ENCODE peak calls at places on chromosome 10, in eight cellular contexts. A is EL, W is fibroblast of mammary gland, B is dermis blood vessel endothelial cell, D is hippocampal formation, N is nephron progenitor cell, R is GDM1, Q is H54. S is an unnamed sample.

GRCh38 chr10:61835909-61836232 is 65.6 kb upstream of the ARID5B start:
- DNase-seq in A (peak), W (peak), B (peak), D (no peak), N (no peak), R (no peak), Q (no peak), S (no peak)

GRCh38 chr10:75395171-75395954 is 6.2 kb downstream of the ZNF503 start:
- DNase-seq in A (peak), W (peak), B (peak), D (no peak), N (peak), R (no peak), Q (no peak), S (peak)

GRCh38 chr10:30583778-30584415 is 45.7 kb downstream of the LYZL2 start:
- DNase-seq in A (peak), W (peak), B (peak), D (peak), N (peak), R (no peak), Q (peak), S (peak)

GRCh38 chr10:14740684-14741247 is 33.9 kb downstream of the FAM107B start:
- DNase-seq in A (no peak), W (no peak), B (peak), D (no peak), N (no peak), R (peak), Q (no peak), S (peak)

GRCh38 chr10:93068411-93069244 is 5.1 kb upstream of the CYP26A1 start:
- DNase-seq in A (peak), W (peak), B (no peak), D (no peak), N (peak), R (no peak), Q (no peak), S (peak)

GRCh38 chr10:5614081-5614721 is 52.2 kb downstream of the ASB13 start:
- DNase-seq in A (peak), W (peak), B (no peak), D (no peak), N (no peak), R (no peak), Q (no peak), S (no peak)

GRCh38 chr10:108956149-108956548 is 967.2 kb downstream of the XPNPEP1 start:
- DNase-seq in A (peak), W (peak), B (no peak), D (no peak), N (no peak), R (no peak), Q (no peak), S (no peak)

GRCh38 chr10:133017203-133017601 is 70.5 kb upstream of the ADGRA1 start:
- DNase-seq in A (no peak), W (no peak), B (no peak), D (no peak), N (no peak), R (no peak), Q (no peak), S (no peak)

GRCh38 chr10:15369642-15370211 is 1.4 kb downstream of the FAM171A1 start:
- DNase-seq in A (peak), W (no peak), B (peak), D (no peak), N (peak), R (no peak), Q (no peak), S (peak)

GRCh38 chr10:119443970-119444660 is 98.4 kb downstream of the RGS10 start:
- DNase-seq in A (no peak), W (no peak), B (no peak), D (no peak), N (no peak), R (no peak), Q (no peak), S (no peak)

GRCh38 chr10:113278664-113279063 is 274.2 kb upstream of the HABP2 start:
- DNase-seq in A (no peak), W (no peak), B (no peak), D (no peak), N (no peak), R (no peak), Q (no peak), S (no peak)

GRCh38 chr10:98536551-98536950 is 89.8 kb upstream of the HPS1 start:
- DNase-seq in A (peak), W (peak), B (no peak), D (no peak), N (no peak), R (no peak), Q (no peak), S (no peak)

S was measured in GM20000.